ENCODE peak calls at places on chromosomes 3 and 15, in nine cellular contexts. U is fibroblast of pulmonary artery, V is AG10803, Z is HFFc6, Y is AG09309, I is tibial artery, T is A673, L is PC-3, F is pancreas. W is an unnamed sample.

GRCh38 chr3:191688756-191689433 is 227.9 kb downstream of the PYDC2 start:
- DNase-seq in U (no peak), V (no peak), Z (no peak), Y (no peak), I (no peak), T (no peak), L (no peak), F (no peak), W (no peak)

GRCh38 chr3:47661121-47661752 is 82.6 kb upstream of the CSPG5 start:
- DNase-seq in U (peak; percentile 50), V (peak; percentile 50), Z (peak; percentile 52), Y (no peak), I (no peak), T (peak; percentile 86), L (peak; percentile 73), F (peak; percentile 61), W (peak; percentile 17)

GRCh38 chr3:15645246-15645645 is 43.7 kb downstream of the BTD start:
- DNase-seq in U (no peak), V (no peak), Z (no peak), Y (no peak), I (no peak), T (no peak), L (no peak), F (no peak), W (no peak)

GRCh38 chr15:63801171-63801570 is 32.6 kb downstream of the HERC1 start:
- DNase-seq in U (no peak), V (no peak), Z (no peak), Y (no peak), I (no peak), T (no peak), L (no peak), F (no peak), W (no peak)

GRCh38 chr3:143628971-143629370 is 219.3 kb downstream of the SLC9A9 start:
- DNase-seq in U (no peak), V (no peak), Z (no peak), Y (no peak), I (no peak), T (no peak), L (no peak), F (no peak), W (no peak)

GRCh38 chr3:169143471-169143870 is 520.0 kb downstream of the MECOM start:
- DNase-seq in U (no peak), V (no peak), Z (no peak), Y (no peak), I (no peak), T (no peak), L (no peak), F (no peak), W (no peak)

GRCh38 chr3:192772495-192772894 is 45.2 kb upstream of the FGF12 start:
- DNase-seq in U (peak; percentile 39), V (peak; percentile 29), Z (peak; percentile 23), Y (peak; percentile 20), I (no peak), T (peak; percentile 66), L (peak; percentile 70), F (no peak), W (no peak)

GRCh38 chr3:37595784-37596180 is 265.9 kb upstream of the CTDSPL start:
- DNase-seq in U (no peak), V (no peak), Z (no peak), Y (no peak), I (no peak), T (no peak), L (no peak), F (no peak), W (no peak)

GRCh38 chr15:69095280-69095679 is 65.2 kb upstream of the GLCE start:
- DNase-seq in U (no peak), V (no peak), Z (no peak), Y (no peak), I (no peak), T (no peak), L (no peak), F (no peak), W (no peak)

GRCh38 chr3:15528881-15529537 is 7.5 kb upstream of the COLQ start:
- DNase-seq in U (no peak), V (no peak), Z (no peak), Y (no peak), I (no peak), T (no peak), L (no peak), F (no peak), W (no peak)

GRCh38 chr3:73604491-73604890 is 20.2 kb downstream of the PDZRN3 start:
- DNase-seq in U (no peak), V (peak; percentile 81), Z (no peak), Y (no peak), I (no peak), T (no peak), L (no peak), F (no peak), W (no peak)

GRCh38 chr15:89662893-89663673 is 7.8 kb upstream of the KIF7 start:
- DNase-seq in U (peak; percentile 95), V (peak; percentile 98), Z (peak; percentile 96), Y (peak; percentile 69), I (peak; percentile 88), T (no peak), L (peak; percentile 93), F (no peak), W (peak; percentile 73)

GRCh38 chr3:5809811-5810210 is 622.3 kb downstream of the EDEM1 start:
- DNase-seq in U (no peak), V (no peak), Z (no peak), Y (no peak), I (no peak), T (peak; percentile 7), L (no peak), F (no peak), W (no peak)

GRCh38 chr3:157407769-157408168 is 28.9 kb upstream of the PTX3 start:
- DNase-seq in U (no peak), V (no peak), Z (no peak), Y (no peak), I (no peak), T (no peak), L (no peak), F (no peak), W (no peak)

GRCh38 chr3:157406376-157406775 is 30.3 kb upstream of the PTX3 start:
- DNase-seq in U (no peak), V (no peak), Z (no peak), Y (no peak), I (no peak), T (no peak), L (no peak), F (no peak), W (no peak)

GRCh38 chr3:157410945-157411344 is 25.7 kb upstream of the PTX3 start:
- DNase-seq in U (no peak), V (no peak), Z (no peak), Y (no peak), I (no peak), T (no peak), L (no peak), F (no peak), W (no peak)

GRCh38 chr3:157408499-157409149 is 28.0 kb upstream of the PTX3 start:
- DNase-seq in U (no peak), V (no peak), Z (no peak), Y (no peak), I (no peak), T (no peak), L (peak; percentile 60), F (no peak), W (no peak)

DNA sequence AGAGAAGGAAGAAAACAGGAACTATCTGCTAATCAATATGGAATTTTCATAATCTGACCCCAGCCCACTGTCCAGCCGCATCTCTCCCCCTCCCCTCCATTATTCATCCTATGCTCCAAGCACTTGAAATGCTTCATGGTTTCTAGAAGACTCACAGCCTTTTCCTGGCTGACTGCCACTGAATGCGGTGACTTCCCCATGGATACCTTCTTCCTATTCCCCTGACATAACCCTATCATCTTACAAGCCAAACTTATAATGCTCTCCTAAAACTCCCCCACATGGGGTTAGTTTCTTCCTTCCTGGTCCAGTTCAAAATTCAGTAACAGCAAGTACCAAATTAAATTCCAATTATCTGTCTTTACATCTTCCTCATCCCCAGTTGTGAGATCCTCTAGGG is 31.2 kb upstream of the PTX3 start:
- DNase-seq in U (peak; percentile 64), V (peak; percentile 36), Z (peak; percentile 16), Y (no peak), I (no peak), T (no peak), L (peak; percentile 71), F (no peak), W (no peak)
- TF ChIP-seq CTCF in U (no peak), V (no peak), Z (no peak), Y (no peak), I (no peak), T (no peak), L (no peak), F (no peak), W (no peak)

GRCh38 chr15:76974456-76975083 is 20.4 kb upstream of the PSTPIP1 start:
- DNase-seq in U (no peak), V (no peak), Z (no peak), Y (no peak), I (no peak), T (no peak), L (no peak), F (no peak), W (no peak)
- TF ChIP-seq CTCF in U (no peak), V (no peak), Z (no peak), Y (no peak), I (no peak), T (no peak), L (no peak), F (no peak), W (no peak)

DNA sequence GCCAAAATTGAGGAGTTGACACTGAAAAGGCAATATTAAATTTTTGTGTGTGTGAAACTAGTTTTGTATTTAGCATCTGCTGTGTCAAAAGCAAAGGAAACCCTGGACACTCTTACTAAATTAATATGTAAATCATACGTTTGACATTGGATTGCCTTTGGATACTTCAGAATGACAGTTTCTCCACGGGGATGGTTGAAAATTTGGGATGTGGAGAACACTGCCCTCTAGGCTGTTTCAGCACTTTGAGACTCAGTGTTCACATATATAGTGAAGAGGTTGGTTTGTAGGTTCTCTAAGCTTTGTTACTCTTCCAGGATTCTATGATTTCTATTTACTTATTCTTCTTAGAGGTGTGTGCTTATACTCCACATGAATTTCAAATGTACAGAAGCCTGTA is 3.0 kb downstream of the ROBO2 start:
- DNase-seq in U (no peak), V (no peak), Z (no peak), Y (no peak), I (no peak), T (peak; percentile 44), L (peak; percentile 23), F (no peak), W (no peak)
- TF ChIP-seq CTCF in U (no peak), V (peak; percentile 21), Z (peak; percentile 55), Y (peak; percentile 45), I (no peak), T (peak; percentile 48), L (peak; percentile 53), F (no peak), W (no peak)

GRCh38 chr3:74633021-74633420 is 18.6 kb upstream of the CNTN3 start:
- DNase-seq in U (no peak), V (peak; percentile 80), Z (peak; percentile 86), Y (peak; percentile 32), I (no peak), T (no peak), L (no peak), F (no peak), W (no peak)

GRCh38 chr3:74631341-74631740 is 16.9 kb upstream of the CNTN3 start:
- DNase-seq in U (peak; percentile 25), V (peak; percentile 58), Z (no peak), Y (no peak), I (no peak), T (no peak), L (no peak), F (no peak), W (no peak)

GRCh38 chr3:74631771-74632170 is 17.3 kb upstream of the CNTN3 start:
- DNase-seq in U (no peak), V (peak; percentile 58), Z (peak; percentile 25), Y (no peak), I (no peak), T (no peak), L (no peak), F (no peak), W (no peak)

GRCh38 chr3:74630602-74631001 is 16.1 kb upstream of the CNTN3 start:
- DNase-seq in U (peak; percentile 71), V (peak; percentile 72), Z (peak; percentile 65), Y (peak; percentile 28), I (no peak), T (peak; percentile 15), L (no peak), F (no peak), W (no peak)
- TF ChIP-seq CTCF in U (peak; percentile 54), V (peak; percentile 71), Z (peak; percentile 82), Y (peak; percentile 60), I (no peak), T (peak; percentile 36), L (no peak), F (no peak), W (peak; percentile 14)

W was measured in ovary.